ENCODE peak calls at places on chromosome 13, in nine cellular contexts. L is SK-N-SH, C is EL, M is HFFc6, F is Kasumi-1, K is anterior cingulate cortex, Y is cardiac septum, J is non-pigmented ciliary epithelial cell, Q is hepatic stellate cell. G is an unnamed sample.
A peak's percentile ranks its signal among the peaks of the same experiment; 100 is the strongest.

GRCh38 chr13:108363651-108364050 is 94.1 kb downstream of the TNFSF13B start:
- DNase-seq in J (no peak), M (no peak), Q (no peak), Y (no peak), C (no peak), L (no peak), K (no peak), F (peak; percentile 6), G (no peak)

GRCh38 chr13:23767806-23768205 is 121.4 kb downstream of the MIPEP start:
- DNase-seq in Q (no peak), J (no peak), M (no peak), Y (no peak), L (no peak), C (no peak), F (no peak), K (no peak), G (no peak)

GRCh38 chr13:79194272-79194671 is 211.8 kb downstream of the RBM26 start:
- DNase-seq in K (no peak), J (no peak), C (no peak), F (peak; percentile 5), Y (no peak), M (no peak), Q (no peak), L (no peak), G (no peak)

GRCh38 chr13:30255696-30256095 is 51.7 kb downstream of the KATNAL1 start:
- DNase-seq in Q (no peak), M (no peak), C (no peak), F (no peak), L (no peak), J (no peak), Y (no peak), K (no peak), G (peak; percentile 14)

GRCh38 chr13:59658027-59658735 is 505.5 kb downstream of the DIAPH3 start:
- DNase-seq in L (no peak), J (no peak), M (no peak), Y (no peak), F (no peak), K (no peak), Q (no peak), C (no peak), G (no peak)

GRCh38 chr13:95676100-95676774 is 702 bp upstream of the DNAJC3 start:
- DNase-seq in Q (peak; percentile 16), K (no peak), F (peak; percentile 74), C (peak; percentile 42), L (no peak), Y (no peak), J (no peak), M (peak; percentile 0), G (peak; percentile 44)

GRCh38 chr13:113651511-113652403 is 6.2 kb downstream of the ATP4B start:
- DNase-seq in L (no peak), C (no peak), K (no peak), Y (peak; percentile 54), Q (no peak), J (no peak), F (no peak), M (no peak), G (no peak)

GRCh38 chr13:44331912-44332840 is 41.4 kb upstream of the SERP2 start:
- DNase-seq in K (peak; percentile 37), M (no peak), Q (peak; percentile 22), F (peak; percentile 95), J (peak; percentile 60), Y (peak; percentile 85), L (peak; percentile 72), C (peak; percentile 78), G (peak; percentile 43)

GRCh38 chr13:18936104-18936503 is 245.5 kb downstream of the TUBA3C start:
- DNase-seq in M (no peak), L (no peak), J (no peak), Y (no peak), C (no peak), F (no peak), Q (no peak), K (no peak), G (no peak)

G was measured in SK-MEL-5.